ENCODE peak calls at places on chromosomes 13 and 19, in six cellular contexts. S is astrocyte, W is WERI-Rb-1, D is Peyer's patch, F is kidney epithelial cell, T is cardiac muscle cell. E is an unnamed sample.

GRCh38 chr19:9461938-9462337 is 26.6 kb upstream of the ZNF266 start:
- DNase-seq in D (no peak), W (no peak), F (no peak), T (no peak), S (no peak), E (no peak)

GRCh38 chr13:109330941-109331340 is 455.4 kb downstream of the IRS2 start:
- DNase-seq in D (no peak), F (no peak), S (peak; percentile 43), W (no peak), T (no peak), E (no peak)

GRCh38 chr19:11410682-11411081 is 8.4 kb downstream of the RGL3 start:
- DNase-seq in T (no peak), S (peak; percentile 22), W (no peak), F (peak; percentile 44), D (no peak), E (no peak)

GRCh38 chr13:29654807-29655547 is 59.5 kb upstream of the SLC7A1 start:
- DNase-seq in T (peak; percentile 8), F (no peak), D (no peak), S (peak; percentile 82), W (no peak), E (no peak)

GRCh38 chr13:26561636-26562537 is 4.4 kb downstream of the WASF3 start:
- DNase-seq in T (peak; percentile 70), W (peak; percentile 81), F (no peak), S (peak; percentile 74), D (no peak), E (no peak)

GRCh38 chr13:99970761-99971575 is 599 bp downstream of the ZIC5 start:
- DNase-seq in F (no peak), T (no peak), S (no peak), D (peak; percentile 37), W (peak; percentile 84), E (no peak)

GRCh38 chr13:45325806-45326205 is 15.2 kb downstream of the TPT1 start:
- DNase-seq in S (peak; percentile 88), F (peak; percentile 75), T (peak; percentile 84), W (peak; percentile 22), D (no peak), E (peak; percentile 65)

GRCh38 chr13:106899444-106899843 is 331.5 kb upstream of the ARGLU1 start:
- DNase-seq in T (no peak), D (no peak), F (no peak), W (no peak), S (no peak), E (no peak)

GRCh38 chr19:7869910-7870511 is 4.2 kb downstream of the PRR36 start:
- DNase-seq in F (no peak), S (no peak), T (no peak), D (peak; percentile 69), W (peak; percentile 71), E (no peak)

GRCh38 chr13:83162493-83162892 is 719.8 kb downstream of the SLITRK1 start:
- DNase-seq in S (no peak), W (no peak), D (no peak), T (peak; percentile 32), F (no peak), E (no peak)

GRCh38 chr19:10550336-10550735 is 6.6 kb downstream of the ATG4D start:
- DNase-seq in W (no peak), T (no peak), D (no peak), S (no peak), F (no peak), E (no peak)

GRCh38 chr13:98963917-98964316 is 13.9 kb downstream of the DOCK9 start:
- DNase-seq in D (no peak), W (no peak), F (no peak), S (no peak), T (no peak), E (no peak)

GRCh38 chr13:94550030-94550738 is 45.8 kb downstream of the TGDS start:
- DNase-seq in T (peak; percentile 59), D (no peak), S (peak; percentile 49), W (no peak), F (peak; percentile 23), E (no peak)

GRCh38 chr19:50414850-50415660 is 3.7 kb upstream of the SPIB start:
- DNase-seq in S (peak; percentile 12), F (no peak), W (peak; percentile 87), T (peak; percentile 82), D (peak; percentile 92), E (peak; percentile 75)

GRCh38 chr13:44317752-44318550 is 55.7 kb upstream of the SERP2 start:
- DNase-seq in W (no peak), D (no peak), S (peak; percentile 88), F (no peak), T (no peak), E (no peak)

GRCh38 chr19:8578642-8579265 is 1.5 kb upstream of the MYO1F start:
- DNase-seq in W (peak; percentile 71), T (peak; percentile 74), S (no peak), F (no peak), D (peak; percentile 94), E (peak; percentile 78)

GRCh38 chr13:113792821-113793717 is 34.0 kb downstream of the TMEM255B start:
- DNase-seq in D (no peak), S (no peak), W (no peak), F (no peak), T (no peak), E (no peak)

GRCh38 chr13:78762825-78763224 is 103.9 kb upstream of the OBI1 start:
- DNase-seq in S (no peak), D (no peak), W (no peak), T (no peak), F (no peak), E (no peak)

GRCh38 chr13:35470671-35471465 is 5.6 kb downstream of the MAB21L1 start:
- DNase-seq in W (peak; percentile 81), S (peak; percentile 25), F (no peak), D (no peak), T (peak; percentile 48), E (peak; percentile 62)

GRCh38 chr13:97142452-97142851 is 79.7 kb upstream of the MBNL2 start:
- DNase-seq in F (no peak), D (peak; percentile 81), S (no peak), W (no peak), T (peak; percentile 56), E (peak; percentile 26)

GRCh38 chr19:23118400-23118799 is 1.6 kb downstream of the ZNF730 start:
- DNase-seq in S (no peak), W (no peak), T (no peak), D (no peak), F (no peak), E (no peak)

GRCh38 chr19:10863107-10863700 is 8.1 kb upstream of the CARM1 start:
- DNase-seq in W (no peak), T (peak; percentile 38), F (peak; percentile 38), S (peak; percentile 36), D (no peak), E (no peak)

GRCh38 chr19:15286688-15287355 is 45.5 kb downstream of the BRD4 start:
- DNase-seq in T (no peak), D (no peak), W (no peak), S (no peak), F (no peak), E (no peak)

GRCh38 chr19:51571599-51571998 is 516 bp downstream of the ZNF175 start:
- DNase-seq in D (no peak), S (no peak), F (no peak), T (no peak), W (no peak), E (no peak)

GRCh38 chr13:75762066-75762937 is 126.2 kb downstream of the LMO7 start:
- DNase-seq in S (no peak), D (peak; percentile 50), T (no peak), W (no peak), F (peak; percentile 29), E (no peak)

GRCh38 chr19:46480409-46480808 is 9.0 kb upstream of the PNMA8A start:
- DNase-seq in F (no peak), T (peak; percentile 89), D (no peak), W (no peak), S (peak; percentile 73), E (no peak)

GRCh38 chr13:33380487-33381079 is 95.0 kb upstream of the STARD13 start:
- DNase-seq in D (no peak), T (no peak), W (no peak), F (no peak), S (no peak), E (no peak)

GRCh38 chr13:74778087-74778486 is 643.9 kb upstream of the KLF12 start:
- DNase-seq in T (no peak), S (no peak), F (no peak), D (no peak), W (no peak), E (no peak)

GRCh38 chr13:24864579-24864978 is 100.6 kb downstream of the RNF17 start:
- DNase-seq in S (no peak), W (no peak), T (no peak), D (no peak), F (no peak), E (no peak)
- TF ChIP-seq CTCF in S (no peak), W (no peak), T (no peak), D (no peak), F (no peak), E (no peak)

DNA sequence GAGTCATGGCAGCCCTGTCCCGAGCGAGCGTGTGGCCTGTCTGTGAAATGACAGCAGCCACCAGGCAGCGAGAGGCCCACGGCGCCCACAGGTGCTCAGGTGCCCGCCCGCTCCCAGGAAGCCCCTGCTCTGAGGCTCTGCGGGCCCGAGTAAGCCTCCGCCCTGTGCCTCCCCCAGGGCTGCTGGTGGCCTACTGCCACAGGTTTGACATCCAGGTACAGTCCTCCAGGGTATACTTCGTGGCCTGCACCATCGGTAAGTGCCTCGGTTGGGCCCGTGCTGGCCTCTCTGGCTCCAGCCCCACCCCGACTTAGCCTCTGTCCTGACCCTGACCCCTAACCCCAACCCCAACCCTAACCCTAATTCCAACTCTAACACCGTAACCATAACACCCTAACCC is 15.0 kb upstream of the TMPRSS9 start:
- DNase-seq in S (no peak), T (no peak), F (no peak), W (no peak), D (no peak), E (no peak)
- H3K36me3 ChIP-seq in S (peaks cover 7% of the 10 kb centered on the region), T (peaks cover 11% of the 10 kb centered on the region), F (no peaks in the 10 kb centered on the region), W (peaks cover 19% of the 10 kb centered on the region), D (peaks cover 45% of the 10 kb centered on the region), E (peaks cover 37% of the 10 kb centered on the region)

GRCh38 chr19:6676288-6676687 is 6.3 kb upstream of the TNFSF14 start:
- DNase-seq in T (no peak), W (no peak), D (no peak), F (no peak), S (no peak), E (no peak)

GRCh38 chr19:6677495-6677894 is 7.5 kb upstream of the TNFSF14 start:
- DNase-seq in W (no peak), T (no peak), D (no peak), S (no peak), F (no peak), E (no peak)

GRCh38 chr19:6672693-6673290 is 2.8 kb upstream of the TNFSF14 start:
- DNase-seq in T (no peak), S (no peak), W (no peak), F (no peak), D (no peak), E (no peak)

GRCh38 chr19:6671960-6672359 is 2.0 kb upstream of the TNFSF14 start:
- DNase-seq in D (no peak), F (no peak), S (no peak), T (no peak), W (no peak), E (no peak)

GRCh38 chr19:6674868-6675305 is 4.9 kb upstream of the TNFSF14 start:
- DNase-seq in T (peak; percentile 82), W (no peak), D (peak; percentile 91), F (peak; percentile 42), S (peak; percentile 70), E (peak; percentile 50)
- TF ChIP-seq CTCF in T (no peak), W (no peak), D (no peak), F (peak; percentile 20), S (no peak), E (no peak)

GRCh38 chr19:42207767-42208259 is 9.7 kb downstream of the DEDD2 start:
- DNase-seq in S (peak; percentile 84), F (peak; percentile 47), D (no peak), T (peak; percentile 72), W (no peak), E (no peak)
- H3K36me3 ChIP-seq in S (peaks cover 8% of the 10 kb centered on the region), F (peaks cover 2% of the 10 kb centered on the region), D (peaks cover 97% of the 10 kb centered on the region), T (peaks cover 46% of the 10 kb centered on the region), W (peaks cover 81% of the 10 kb centered on the region), E (peaks cover 80% of the 10 kb centered on the region)

E was measured in left ventricle myocardium inferior.